ENCODE peak calls at places on chromosomes 3 and 15, in five cellular contexts. One of them, this sample, is unnamed.

GRCh38 chr3:31732548-31732947 is 199.8 kb downstream of the STT3B start:
- DNase-seq in K562: no peak
- DNase-seq in HepG2: no peak
- DNase-seq in GM12878: no peak
- DNase-seq in H1: no peak
- DNase-seq in this sample: no peak

GRCh38 chr3:112604536-112604935 is 36.4 kb downstream of the CCDC80 start:
- DNase-seq in K562: no peak
- DNase-seq in HepG2: no peak
- DNase-seq in GM12878: no peak
- DNase-seq in H1: no peak
- DNase-seq in this sample: no peak

GRCh38 chr3:182913889-182914288 is 66.4 kb downstream of the DCUN1D1 start:
- DNase-seq in K562: no peak
- DNase-seq in HepG2: no peak
- DNase-seq in GM12878: peak; percentile 63
- DNase-seq in H1: no peak
- DNase-seq in this sample: no peak

GRCh38 chr15:62392411-62392810 is 227.3 kb upstream of the C2CD4B start:
- DNase-seq in K562: peak; percentile 4
- DNase-seq in HepG2: peak; percentile 75
- DNase-seq in GM12878: no peak
- DNase-seq in H1: no peak
- DNase-seq in this sample: no peak

GRCh38 chr3:26920579-26920978 is 298.0 kb downstream of the LRRC3B start:
- DNase-seq in K562: no peak
- DNase-seq in HepG2: no peak
- DNase-seq in GM12878: no peak
- DNase-seq in H1: no peak
- DNase-seq in this sample: no peak

GRCh38 chr15:68993276-68993675 is 21.2 kb upstream of the NOX5 start:
- DNase-seq in K562: no peak
- DNase-seq in HepG2: no peak
- DNase-seq in GM12878: no peak
- DNase-seq in H1: no peak
- DNase-seq in this sample: no peak

GRCh38 chr15:25947336-25948080 is 84.4 kb upstream of the ATP10A start:
- DNase-seq in K562: peak; percentile 3
- DNase-seq in HepG2: no peak
- DNase-seq in GM12878: no peak
- DNase-seq in H1: no peak
- DNase-seq in this sample: no peak

GRCh38 chr15:59410448-59410896 is 27.5 kb upstream of the FAM81A start:
- DNase-seq in K562: no peak
- DNase-seq in HepG2: peak; percentile 31
- DNase-seq in GM12878: peak; percentile 64
- DNase-seq in H1: no peak
- DNase-seq in this sample: no peak

GRCh38 chr15:28005004-28005527 is 94.0 kb downstream of the OCA2 start:
- DNase-seq in K562: no peak
- DNase-seq in HepG2: no peak
- DNase-seq in GM12878: no peak
- DNase-seq in H1: no peak
- DNase-seq in this sample: no peak

GRCh38 chr3:175951047-175951694 is 1092.0 kb downstream of the NAALADL2 start:
- DNase-seq in K562: no peak
- DNase-seq in HepG2: no peak
- DNase-seq in GM12878: no peak
- DNase-seq in H1: no peak
- DNase-seq in this sample: no peak

GRCh38 chr3:114299421-114299820 is 5.6 kb downstream of the TIGIT start:
- DNase-seq in K562: peak; percentile 6
- DNase-seq in HepG2: peak; percentile 40
- DNase-seq in GM12878: no peak
- DNase-seq in H1: no peak
- DNase-seq in this sample: peak; percentile 37

GRCh38 chr3:71708478-71709098 is 16.6 kb downstream of the EIF4E3 start:
- DNase-seq in K562: no peak
- DNase-seq in HepG2: no peak
- DNase-seq in GM12878: no peak
- DNase-seq in H1: no peak
- DNase-seq in this sample: no peak

GRCh38 chr3:197456271-197457091 is 99.3 kb downstream of the BDH1 start:
- DNase-seq in K562: peak; percentile 54
- DNase-seq in HepG2: peak; percentile 69
- DNase-seq in GM12878: no peak
- DNase-seq in H1: peak; percentile 34
- DNase-seq in this sample: peak; percentile 54

GRCh38 chr15:46266691-46267090 is 631.9 kb downstream of the SQOR start:
- DNase-seq in K562: no peak
- DNase-seq in HepG2: no peak
- DNase-seq in GM12878: no peak
- DNase-seq in H1: no peak
- DNase-seq in this sample: no peak

GRCh38 chr3:146929696-146930095 is 324.6 kb upstream of the PLSCR5 start:
- DNase-seq in K562: no peak
- DNase-seq in HepG2: no peak
- DNase-seq in GM12878: no peak
- DNase-seq in H1: no peak
- DNase-seq in this sample: no peak

GRCh38 chr15:63264685-63265302 is 12.6 kb upstream of the APH1B start:
- DNase-seq in K562: no peak
- DNase-seq in HepG2: peak; percentile 64
- DNase-seq in GM12878: no peak
- DNase-seq in H1: no peak
- DNase-seq in this sample: no peak

GRCh38 chr3:15409239-15409638 is 18.1 kb downstream of the METTL6 start:
- DNase-seq in K562: no peak
- DNase-seq in HepG2: no peak
- DNase-seq in GM12878: no peak
- DNase-seq in H1: no peak
- DNase-seq in this sample: no peak

GRCh38 chr3:174863488-174863887 is 4.4 kb downstream of the NAALADL2 start:
- DNase-seq in K562: no peak
- DNase-seq in HepG2: no peak
- DNase-seq in GM12878: no peak
- DNase-seq in H1: no peak
- DNase-seq in this sample: peak; percentile 39

GRCh38 chr3:56624725-56625124 is 58.3 kb downstream of the TASOR start:
- DNase-seq in K562: no peak
- DNase-seq in HepG2: no peak
- DNase-seq in GM12878: no peak
- DNase-seq in H1: no peak
- DNase-seq in this sample: no peak

GRCh38 chr3:56621686-56622085 is 61.4 kb downstream of the TASOR start:
- DNase-seq in K562: no peak
- DNase-seq in HepG2: no peak
- DNase-seq in GM12878: no peak
- DNase-seq in H1: no peak
- DNase-seq in this sample: no peak

GRCh38 chr3:56616479-56617006 is 59.6 kb downstream of the CCDC66 start:
- DNase-seq in K562: no peak
- DNase-seq in HepG2: no peak
- DNase-seq in GM12878: no peak
- DNase-seq in H1: no peak
- DNase-seq in this sample: no peak

GRCh38 chr3:56622381-56622780 is 60.7 kb downstream of the TASOR start:
- DNase-seq in K562: no peak
- DNase-seq in HepG2: no peak
- DNase-seq in GM12878: no peak
- DNase-seq in H1: no peak
- DNase-seq in this sample: no peak

DNA sequence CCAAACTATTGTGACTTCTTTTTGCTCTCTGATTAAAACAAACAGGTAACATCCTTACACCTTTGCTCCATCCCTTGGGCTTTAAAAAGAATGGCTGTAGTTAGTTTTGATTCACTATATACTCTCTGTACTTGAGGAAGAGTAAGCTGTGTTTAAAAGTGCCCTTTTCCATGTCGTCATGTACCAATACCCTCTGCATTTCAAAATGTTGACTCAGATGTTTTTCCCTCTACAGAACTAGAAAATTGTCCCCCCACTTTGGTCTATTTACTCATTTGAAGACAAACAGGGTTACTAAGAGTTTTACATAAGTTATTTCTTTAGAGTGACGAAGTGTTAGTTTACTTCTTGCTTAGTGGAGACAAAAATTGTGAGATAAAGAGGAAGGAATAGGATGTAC is 62.7 kb downstream of the TASOR start:
- DNase-seq in K562: no peak
- DNase-seq in HepG2: no peak
- DNase-seq in GM12878: no peak
- DNase-seq in H1: no peak
- DNase-seq in this sample: no peak
- TF ChIP-seq SP1 in K562: no peak
- TF ChIP-seq SP1 in HepG2: no peak
- TF ChIP-seq SP1 in GM12878: no peak
- TF ChIP-seq SP1 in H1: no peak
- TF ChIP-seq SP1 in this sample: no peak

GRCh38 chr3:132342615-132343014 is 25.4 kb downstream of the ACP3 start:
- DNase-seq in K562: no peak
- DNase-seq in HepG2: no peak
- DNase-seq in GM12878: no peak
- DNase-seq in H1: no peak
- DNase-seq in this sample: no peak
- H2AFZ ChIP-seq in K562: no peak overlapping the region
- H2AFZ ChIP-seq in HepG2: no peak overlapping the region
- H2AFZ ChIP-seq in GM12878: no peak overlapping the region
- H2AFZ ChIP-seq in H1: no peak overlapping the region
- H2AFZ ChIP-seq in this sample: peak overlapping the region; percentile 17

DNA sequence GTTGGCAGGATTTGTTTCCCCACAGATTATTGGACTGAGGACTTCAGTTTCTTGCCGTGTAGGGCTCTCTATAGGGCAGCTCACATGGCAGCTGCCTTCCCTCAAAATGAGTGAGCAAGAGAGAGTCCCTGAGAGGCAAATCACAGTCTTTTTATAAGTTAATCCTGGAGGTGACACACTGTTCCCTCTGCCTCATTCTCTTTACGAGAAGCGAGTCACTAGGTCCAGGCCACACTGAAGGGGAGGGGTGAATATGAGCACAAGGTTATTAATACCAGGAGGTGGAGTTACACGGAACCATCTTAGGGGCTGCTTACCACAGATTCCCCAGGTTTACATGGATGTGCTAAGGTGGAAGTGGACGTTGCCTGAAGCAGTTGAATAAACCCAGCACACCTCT is 77.0 kb downstream of the LPP start:
- DNase-seq in K562: no peak
- DNase-seq in HepG2: no peak
- DNase-seq in GM12878: no peak
- DNase-seq in H1: no peak
- DNase-seq in this sample: peak; percentile 16
- TF ChIP-seq SP1 in K562: no peak
- TF ChIP-seq SP1 in HepG2: no peak
- TF ChIP-seq SP1 in GM12878: no peak
- TF ChIP-seq SP1 in H1: no peak
- TF ChIP-seq SP1 in this sample: no peak

DNA sequence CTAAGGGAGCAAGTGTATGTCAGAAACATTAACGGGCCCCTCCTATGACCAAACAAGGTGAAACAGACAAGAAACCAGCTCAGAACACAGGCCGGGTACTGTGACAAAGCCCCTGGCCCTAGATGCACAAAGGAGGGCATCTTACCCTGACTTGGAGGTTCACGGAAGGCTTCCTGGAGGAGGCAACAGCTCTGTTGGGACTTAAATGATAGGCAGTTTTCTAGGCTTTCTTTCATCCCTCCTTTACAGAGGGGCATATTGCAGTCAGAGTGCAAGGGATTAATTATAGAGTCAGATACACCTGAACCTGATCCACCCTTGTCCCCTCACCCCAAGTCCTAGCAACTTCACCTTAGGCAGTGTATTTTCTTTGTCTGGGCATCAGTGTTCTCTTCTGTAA is 8.4 kb downstream of the EPHB3 start:
- DNase-seq in K562: no peak
- DNase-seq in HepG2: no peak
- DNase-seq in GM12878: no peak
- DNase-seq in H1: no peak
- DNase-seq in this sample: no peak
- H2AFZ ChIP-seq in K562: no peak overlapping the region
- H2AFZ ChIP-seq in HepG2: no peak overlapping the region
- H2AFZ ChIP-seq in GM12878: no peak overlapping the region
- H2AFZ ChIP-seq in H1: no peak overlapping the region
- H2AFZ ChIP-seq in this sample: no peak overlapping the region

This sample was measured in HCT116.